ENCODE peak calls at places on chromosome 14, in eight cellular contexts. T is NCI-H1417, M is posterior vena cava, F is skeletal muscle cell, W is H9, Z is NCI-H1694 treated with DMSO at 0.1 percent for 48 hours, S is adipocyte, L is astrocyte of the spinal cord. E is an unnamed sample.

GRCh38 chr14:73795974-73796373 is 55.7 kb upstream of the PTGR2 start:
- DNase-seq in S (no peak), M (peak; percentile 12), Z (no peak), W (no peak), F (no peak), L (peak; percentile 75), T (no peak), E (no peak)

GRCh38 chr14:58171090-58171489 is 19.1 kb upstream of the ARMH4 start:
- DNase-seq in Z (peak; percentile 74), L (peak; percentile 80), W (peak; percentile 95), M (peak; percentile 85), F (peak; percentile 65), T (peak; percentile 74), S (peak; percentile 83), E (peak; percentile 75)

GRCh38 chr14:68292467-68293334 is 473.1 kb downstream of the RAD51B start:
- DNase-seq in F (no peak), L (no peak), Z (no peak), W (no peak), T (no peak), M (no peak), S (no peak), E (no peak)

GRCh38 chr14:52706286-52706685 is 714 bp upstream of the PSMC6 start:
- DNase-seq in T (peak; percentile 68), L (no peak), M (no peak), S (no peak), W (no peak), Z (no peak), F (no peak), E (no peak)

GRCh38 chr14:60805881-60806569 is 71.5 kb downstream of the MNAT1 start:
- DNase-seq in F (peak; percentile 3), L (peak; percentile 77), M (no peak), W (no peak), S (peak; percentile 16), T (no peak), Z (no peak), E (no peak)

GRCh38 chr14:65184032-65184764 is 81.9 kb upstream of the MAX start:
- DNase-seq in M (no peak), W (no peak), T (peak; percentile 17), L (peak; percentile 50), Z (no peak), S (no peak), F (no peak), E (peak; percentile 1)

GRCh38 chr14:52175982-52176502 is 91.5 kb upstream of the PTGDR start:
- DNase-seq in T (no peak), W (no peak), F (no peak), L (no peak), Z (no peak), S (no peak), M (no peak), E (no peak)

GRCh38 chr14:76651410-76652055 is 109.7 kb upstream of the VASH1 start:
- DNase-seq in L (no peak), Z (no peak), F (no peak), W (no peak), M (no peak), S (no peak), T (no peak), E (no peak)

GRCh38 chr14:76770521-76771431 is 9.5 kb downstream of the VASH1 start:
- DNase-seq in W (peak; percentile 22), M (peak; percentile 48), Z (no peak), F (no peak), L (no peak), T (no peak), S (no peak), E (no peak)

GRCh38 chr14:51419685-51420084 is 179.6 kb downstream of the TMX1 start:
- DNase-seq in F (no peak), Z (no peak), T (no peak), S (no peak), L (no peak), W (no peak), M (no peak), E (no peak)

GRCh38 chr14:70871863-70872677 is 35.2 kb upstream of the PCNX1 start:
- DNase-seq in M (no peak), W (no peak), S (no peak), T (no peak), F (no peak), L (no peak), Z (no peak), E (no peak)

E was measured in NCI-H2081.